ENCODE peak calls at places on chromosomes 2 and 18, in nine cellular contexts. P, C, O, Q, Y, N, M, S and W are unnamed samples.

GRCh38 chr2:6535572-6535971 is 330.1 kb downstream of the CMPK2 start:
- DNase-seq in Q (no peak), O (no peak), N (no peak), C (no peak), M (no peak), S (no peak), P (no peak), Y (peak), W (no peak)

GRCh38 chr2:100416939-100417744 is at the start of gene CHST10:
- DNase-seq in P (peak), S (peak), Y (peak), Q (peak), M (no peak), C (peak), N (no peak), O (peak), W (peak)

GRCh38 chr2:62794791-62795190 is 89.3 kb downstream of the EHBP1 start:
- DNase-seq in Y (no peak), S (no peak), N (no peak), Q (peak), M (no peak), C (no peak), O (peak), P (peak), W (no peak)

GRCh38 chr2:186820303-186820702 is 28.7 kb downstream of the ZSWIM2 start:
- DNase-seq in Q (no peak), Y (no peak), P (peak), N (no peak), O (no peak), M (no peak), S (no peak), C (no peak), W (no peak)

GRCh38 chr2:140910683-140911082 is 1220.1 kb downstream of the LRP1B start:
- DNase-seq in O (no peak), N (no peak), Y (no peak), C (no peak), Q (no peak), M (no peak), S (no peak), P (no peak), W (no peak)

GRCh38 chr2:191245046-191245868 is at the start of gene MYO1B:
- DNase-seq in O (peak), M (peak), S (peak), Q (peak), Y (peak), P (peak), N (no peak), C (no peak), W (peak)

GRCh38 chr2:203714112-203714511 is 7.7 kb downstream of the CD28 start:
- DNase-seq in P (no peak), C (no peak), Q (no peak), Y (no peak), N (no peak), S (no peak), M (no peak), O (no peak), W (no peak)

GRCh38 chr2:69966496-69966895 is 5.1 kb upstream of the ASPRV1 start:
- DNase-seq in C (no peak), O (no peak), Y (no peak), P (no peak), M (no peak), N (no peak), Q (no peak), S (no peak), W (no peak)

GRCh38 chr2:17076535-17076934 is 410.9 kb upstream of the CYRIA start:
- DNase-seq in C (no peak), P (no peak), N (no peak), Q (no peak), O (no peak), S (no peak), Y (no peak), M (no peak), W (no peak)

GRCh38 chr2:127170452-127171197 is 49.5 kb downstream of the CYP27C1 start:
- DNase-seq in S (no peak), O (no peak), P (no peak), Y (peak), Q (no peak), N (no peak), C (no peak), M (no peak), W (no peak)

GRCh38 chr2:138396843-138397242 is 104.7 kb upstream of the SPOPL start:
- DNase-seq in P (no peak), M (no peak), O (no peak), C (no peak), Y (no peak), N (no peak), Q (no peak), S (no peak), W (no peak)

GRCh38 chr2:216651370-216651881 is 18.2 kb downstream of the IGFBP2 start:
- DNase-seq in M (no peak), O (no peak), C (peak), P (no peak), Q (no peak), Y (no peak), S (no peak), N (no peak), W (no peak)

GRCh38 chr2:119109823-119110222 is 48.7 kb downstream of the C1QL2 start:
- DNase-seq in Q (no peak), P (no peak), Y (no peak), M (no peak), O (no peak), C (no peak), N (no peak), S (no peak), W (peak)

GRCh38 chr18:62420513-62421209 is 95.6 kb downstream of the TNFRSF11A start:
- DNase-seq in S (no peak), Y (no peak), N (no peak), O (no peak), C (peak), M (peak), Q (no peak), P (no peak), W (no peak)

GRCh38 chr18:46639386-46639785 is 17.6 kb downstream of the LOXHD1 start:
- DNase-seq in Q (no peak), S (no peak), P (no peak), N (no peak), O (no peak), M (no peak), C (no peak), Y (no peak), W (no peak)

GRCh38 chr2:7133521-7133920 is 216.3 kb downstream of the RNF144A start:
- DNase-seq in C (no peak), N (no peak), S (no peak), P (no peak), Y (peak), O (no peak), Q (peak), M (no peak), W (no peak)

GRCh38 chr2:45497355-45497754 is 113.7 kb downstream of the SRBD1 start:
- DNase-seq in C (no peak), M (no peak), N (peak), Q (no peak), Y (no peak), S (no peak), P (no peak), O (no peak), W (no peak)

GRCh38 chr2:159906315-159906714 is 108.3 kb upstream of the CD302 start:
- DNase-seq in O (no peak), N (no peak), Q (no peak), S (no peak), P (no peak), C (no peak), M (no peak), Y (no peak), W (no peak)

GRCh38 chr2:152335016-152335850 is at the start of gene FMNL2:
- DNase-seq in Q (peak), C (no peak), N (no peak), Y (peak), O (peak), M (peak), P (peak), S (peak), W (peak)

GRCh38 chr2:68909793-68910674 is 38.8 kb upstream of the BMP10 start:
- DNase-seq in M (peak), O (peak), S (peak), N (peak), Y (peak), C (no peak), Q (peak), P (peak), W (peak)

GRCh38 chr2:16051046-16051489 is 110.7 kb downstream of the MYCN start:
- DNase-seq in Q (no peak), Y (peak), M (no peak), S (peak), O (peak), N (no peak), P (no peak), C (no peak), W (no peak)

GRCh38 chr2:28152585-28153284 is 239.9 kb upstream of the FOSL2 start:
- DNase-seq in M (no peak), Q (no peak), S (no peak), N (no peak), P (no peak), C (peak), Y (no peak), O (no peak), W (no peak)

GRCh38 chr18:46071615-46071893 is 506 bp downstream of the PSTPIP2 start:
- DNase-seq in O (no peak), Q (no peak), C (no peak), P (no peak), M (no peak), N (no peak), Y (no peak), S (no peak), W (no peak)

GRCh38 chr2:239806276-239806675 is 218.9 kb downstream of the NDUFA10 start:
- DNase-seq in M (peak), N (no peak), C (no peak), S (no peak), Y (no peak), Q (no peak), O (no peak), P (no peak), W (no peak)

GRCh38 chr2:96500385-96501066 is 4.6 kb downstream of the NEURL3 start:
- DNase-seq in O (no peak), C (no peak), N (no peak), M (no peak), Y (no peak), Q (no peak), P (no peak), S (no peak), W (no peak)